ENCODE peak calls at places on chromosomes 4 and X, in four cellular contexts. X, T, Z and G are unnamed samples.

GRCh38 chrX:39690541-39691415 is 407.0 kb downstream of the BCOR start:
- DNase-seq in Z (no peak), T (no peak), X (no peak), G (no peak)

GRCh38 chr4:184279496-184280082 is 61.9 kb upstream of the ENPP6 start:
- DNase-seq in Z (no peak), T (no peak), X (peak; percentile 32), G (no peak)

GRCh38 chrX:151019837-151020236 is 36.7 kb downstream of the HMGB3 start:
- DNase-seq in T (no peak), Z (no peak), X (peak; percentile 58), G (no peak)

GRCh38 chrX:12309040-12309732 is 170.9 kb downstream of the FRMPD4 start:
- DNase-seq in Z (no peak), T (no peak), X (no peak), G (no peak)

GRCh38 chr4:57270350-57270749 is 160.2 kb upstream of the IGFBP7 start:
- DNase-seq in Z (no peak), T (no peak), X (no peak), G (no peak)

GRCh38 chr4:48079972-48080391 is 54.1 kb downstream of the TXK start:
- DNase-seq in X (peak; percentile 77), T (no peak), Z (no peak), G (no peak)

GRCh38 chr4:78613522-78614311 is 62.1 kb downstream of the ANXA3 start:
- DNase-seq in X (no peak), Z (no peak), T (no peak), G (no peak)

GRCh38 chr4:108619372-108620100 is 840 bp upstream of the RPL34 start:
- DNase-seq in X (no peak), Z (no peak), T (no peak), G (no peak)

GRCh38 chr4:185272232-185272631 is 62.8 kb downstream of the SNX25 start:
- DNase-seq in T (no peak), Z (no peak), X (no peak), G (no peak)

GRCh38 chrX:40878821-40879571 is 143.7 kb upstream of the MED14 start:
- DNase-seq in X (peak; percentile 4), Z (no peak), T (no peak), G (no peak)

GRCh38 chr4:2923141-2923551 is 40.1 kb downstream of the NOP14 start:
- DNase-seq in Z (no peak), X (no peak), T (no peak), G (no peak)

GRCh38 chr4:148238797-148239196 is 203.4 kb downstream of the NR3C2 start:
- DNase-seq in X (no peak), T (no peak), Z (no peak), G (no peak)

GRCh38 chr4:177405508-177405907 is 36.7 kb downstream of the AGA start:
- DNase-seq in Z (no peak), T (no peak), X (no peak), G (no peak)